ENCODE peak calls at places on chromosomes 2 and 18, in eight cellular contexts. One of them, this sample, is unnamed.

GRCh38 chr18:58402247-58402646 is 226.6 kb downstream of the ALPK2 start:
- DNase-seq in small intestine: peak; percentile 48
- DNase-seq in A549: peak; percentile 24
- DNase-seq in endothelial cell: no peak
- DNase-seq in dorsolateral prefrontal cortex: no peak
- DNase-seq in NCI-H1694: no peak
- DNase-seq in iPS-NIHi11: no peak
- DNase-seq in astrocyte of the spinal cord: peak; percentile 83
- DNase-seq in this sample: peak; percentile 51

GRCh38 chr2:72325592-72326422 is 178.1 kb upstream of the CYP26B1 start:
- DNase-seq in iPS-NIHi11: peak; percentile 40
- DNase-seq in small intestine: peak; percentile 53
- DNase-seq in astrocyte of the spinal cord: no peak
- DNase-seq in A549: peak; percentile 39
- DNase-seq in endothelial cell: peak; percentile 53
- DNase-seq in dorsolateral prefrontal cortex: no peak
- DNase-seq in NCI-H1694: peak; percentile 36
- DNase-seq in this sample: peak; percentile 11

GRCh38 chr2:185147361-185147760 is 549.0 kb downstream of the ZNF804A start:
- DNase-seq in astrocyte of the spinal cord: no peak
- DNase-seq in endothelial cell: no peak
- DNase-seq in small intestine: no peak
- DNase-seq in NCI-H1694: no peak
- DNase-seq in iPS-NIHi11: no peak
- DNase-seq in A549: no peak
- DNase-seq in dorsolateral prefrontal cortex: no peak
- DNase-seq in this sample: no peak

GRCh38 chr2:602571-603366 is 74.4 kb downstream of the TMEM18 start:
- DNase-seq in dorsolateral prefrontal cortex: no peak
- DNase-seq in small intestine: no peak
- DNase-seq in iPS-NIHi11: no peak
- DNase-seq in endothelial cell: no peak
- DNase-seq in astrocyte of the spinal cord: no peak
- DNase-seq in A549: peak; percentile 22
- DNase-seq in NCI-H1694: no peak
- DNase-seq in this sample: no peak

GRCh38 chr18:78526275-78526674 is 453.3 kb upstream of the SALL3 start:
- DNase-seq in small intestine: no peak
- DNase-seq in endothelial cell: no peak
- DNase-seq in NCI-H1694: no peak
- DNase-seq in astrocyte of the spinal cord: no peak
- DNase-seq in dorsolateral prefrontal cortex: no peak
- DNase-seq in A549: no peak
- DNase-seq in iPS-NIHi11: no peak
- DNase-seq in this sample: no peak

GRCh38 chr2:241066893-241067341 is 35.2 kb downstream of the MTERF4 start:
- DNase-seq in astrocyte of the spinal cord: no peak
- DNase-seq in dorsolateral prefrontal cortex: peak; percentile 34
- DNase-seq in NCI-H1694: no peak
- DNase-seq in endothelial cell: peak; percentile 62
- DNase-seq in A549: peak; percentile 23
- DNase-seq in small intestine: no peak
- DNase-seq in iPS-NIHi11: peak; percentile 88
- DNase-seq in this sample: peak; percentile 41

GRCh38 chr2:101063352-101063751 is 61.3 kb downstream of the RPL31 start:
- DNase-seq in A549: no peak
- DNase-seq in small intestine: no peak
- DNase-seq in astrocyte of the spinal cord: peak; percentile 56
- DNase-seq in dorsolateral prefrontal cortex: no peak
- DNase-seq in endothelial cell: no peak
- DNase-seq in NCI-H1694: no peak
- DNase-seq in iPS-NIHi11: no peak
- DNase-seq in this sample: peak; percentile 67

GRCh38 chr2:172635548-172635947 is 79.7 kb downstream of the PDK1 start:
- DNase-seq in A549: no peak
- DNase-seq in iPS-NIHi11: no peak
- DNase-seq in endothelial cell: no peak
- DNase-seq in NCI-H1694: no peak
- DNase-seq in dorsolateral prefrontal cortex: no peak
- DNase-seq in astrocyte of the spinal cord: no peak
- DNase-seq in small intestine: no peak
- DNase-seq in this sample: no peak

GRCh38 chr2:222671259-222672067 is at the start of gene MOGAT1:
- DNase-seq in small intestine: peak; percentile 35
- DNase-seq in endothelial cell: peak; percentile 43
- DNase-seq in dorsolateral prefrontal cortex: peak; percentile 66
- DNase-seq in A549: no peak
- DNase-seq in NCI-H1694: peak; percentile 5
- DNase-seq in astrocyte of the spinal cord: peak; percentile 20
- DNase-seq in iPS-NIHi11: peak; percentile 87
- DNase-seq in this sample: peak; percentile 60

GRCh38 chr2:150027164-150027563 is 439.6 kb upstream of the MMADHC start:
- DNase-seq in endothelial cell: no peak
- DNase-seq in astrocyte of the spinal cord: no peak
- DNase-seq in A549: no peak
- DNase-seq in small intestine: no peak
- DNase-seq in dorsolateral prefrontal cortex: no peak
- DNase-seq in NCI-H1694: no peak
- DNase-seq in iPS-NIHi11: no peak
- DNase-seq in this sample: no peak

GRCh38 chr2:159214325-159214865 is 72.1 kb downstream of the WDSUB1 start:
- DNase-seq in NCI-H1694: no peak
- DNase-seq in dorsolateral prefrontal cortex: no peak
- DNase-seq in A549: no peak
- DNase-seq in iPS-NIHi11: no peak
- DNase-seq in endothelial cell: no peak
- DNase-seq in astrocyte of the spinal cord: no peak
- DNase-seq in small intestine: no peak
- DNase-seq in this sample: no peak

GRCh38 chr2:184683923-184684322 is 85.6 kb downstream of the ZNF804A start:
- DNase-seq in small intestine: no peak
- DNase-seq in dorsolateral prefrontal cortex: no peak
- DNase-seq in endothelial cell: no peak
- DNase-seq in iPS-NIHi11: no peak
- DNase-seq in A549: no peak
- DNase-seq in astrocyte of the spinal cord: no peak
- DNase-seq in NCI-H1694: no peak
- DNase-seq in this sample: no peak

GRCh38 chr2:132703396-132703795 is 33.4 kb upstream of the LYPD1 start:
- DNase-seq in astrocyte of the spinal cord: peak; percentile 58
- DNase-seq in iPS-NIHi11: no peak
- DNase-seq in small intestine: no peak
- DNase-seq in endothelial cell: no peak
- DNase-seq in NCI-H1694: no peak
- DNase-seq in A549: no peak
- DNase-seq in dorsolateral prefrontal cortex: no peak
- DNase-seq in this sample: no peak

GRCh38 chr2:237122214-237122666 is 36.6 kb downstream of the COPS8 start:
- DNase-seq in iPS-NIHi11: peak; percentile 70
- DNase-seq in small intestine: peak; percentile 38
- DNase-seq in A549: peak; percentile 80
- DNase-seq in NCI-H1694: peak; percentile 32
- DNase-seq in endothelial cell: peak; percentile 78
- DNase-seq in astrocyte of the spinal cord: peak; percentile 79
- DNase-seq in dorsolateral prefrontal cortex: peak; percentile 57
- DNase-seq in this sample: peak; percentile 86

GRCh38 chr2:98508690-98509054 is 64.0 kb downstream of the INPP4A start:
- DNase-seq in endothelial cell: no peak
- DNase-seq in small intestine: peak; percentile 40
- DNase-seq in astrocyte of the spinal cord: peak; percentile 49
- DNase-seq in iPS-NIHi11: no peak
- DNase-seq in dorsolateral prefrontal cortex: no peak
- DNase-seq in A549: no peak
- DNase-seq in NCI-H1694: no peak
- DNase-seq in this sample: no peak

GRCh38 chr2:232843860-232844259 is 26.2 kb upstream of the SNORC start:
- DNase-seq in small intestine: no peak
- DNase-seq in endothelial cell: peak; percentile 29
- DNase-seq in dorsolateral prefrontal cortex: no peak
- DNase-seq in astrocyte of the spinal cord: no peak
- DNase-seq in A549: no peak
- DNase-seq in iPS-NIHi11: no peak
- DNase-seq in NCI-H1694: no peak
- DNase-seq in this sample: no peak

GRCh38 chr2:46363535-46364170 is 66.4 kb downstream of the EPAS1 start:
- DNase-seq in astrocyte of the spinal cord: peak; percentile 71
- DNase-seq in iPS-NIHi11: no peak
- DNase-seq in A549: no peak
- DNase-seq in endothelial cell: no peak
- DNase-seq in NCI-H1694: no peak
- DNase-seq in small intestine: peak; percentile 19
- DNase-seq in dorsolateral prefrontal cortex: no peak
- DNase-seq in this sample: peak; percentile 44

GRCh38 chr2:45886229-45886663 is 234.8 kb downstream of the PRKCE start:
- DNase-seq in iPS-NIHi11: no peak
- DNase-seq in small intestine: no peak
- DNase-seq in endothelial cell: no peak
- DNase-seq in A549: no peak
- DNase-seq in dorsolateral prefrontal cortex: no peak
- DNase-seq in astrocyte of the spinal cord: no peak
- DNase-seq in NCI-H1694: no peak
- DNase-seq in this sample: no peak

GRCh38 chr2:12717191-12717987 is 653 bp downstream of the TRIB2 start:
- DNase-seq in A549: peak; percentile 43
- DNase-seq in endothelial cell: peak; percentile 64
- DNase-seq in astrocyte of the spinal cord: peak; percentile 85
- DNase-seq in dorsolateral prefrontal cortex: peak; percentile 59
- DNase-seq in small intestine: peak; percentile 54
- DNase-seq in iPS-NIHi11: peak; percentile 54
- DNase-seq in NCI-H1694: peak; percentile 44
- DNase-seq in this sample: peak; percentile 60

GRCh38 chr2:172282944-172283343 is 144.4 kb upstream of the ITGA6 start:
- DNase-seq in astrocyte of the spinal cord: peak; percentile 91
- DNase-seq in dorsolateral prefrontal cortex: no peak
- DNase-seq in small intestine: no peak
- DNase-seq in iPS-NIHi11: no peak
- DNase-seq in A549: no peak
- DNase-seq in endothelial cell: no peak
- DNase-seq in NCI-H1694: no peak
- DNase-seq in this sample: peak; percentile 73

GRCh38 chr2:23435250-23436035 is 50.5 kb downstream of the KLHL29 start:
- DNase-seq in small intestine: no peak
- DNase-seq in iPS-NIHi11: no peak
- DNase-seq in dorsolateral prefrontal cortex: no peak
- DNase-seq in endothelial cell: no peak
- DNase-seq in NCI-H1694: no peak
- DNase-seq in A549: no peak
- DNase-seq in astrocyte of the spinal cord: no peak
- DNase-seq in this sample: no peak

GRCh38 chr2:1237785-1238184 is 175.5 kb upstream of the TPO start:
- DNase-seq in astrocyte of the spinal cord: no peak
- DNase-seq in A549: no peak
- DNase-seq in NCI-H1694: no peak
- DNase-seq in dorsolateral prefrontal cortex: no peak
- DNase-seq in endothelial cell: no peak
- DNase-seq in small intestine: no peak
- DNase-seq in iPS-NIHi11: no peak
- DNase-seq in this sample: no peak

GRCh38 chr2:15588329-15588919 is 3.2 kb upstream of the DDX1 start:
- DNase-seq in NCI-H1694: peak; percentile 79
- DNase-seq in A549: peak; percentile 71
- DNase-seq in small intestine: peak; percentile 57
- DNase-seq in iPS-NIHi11: peak; percentile 51
- DNase-seq in astrocyte of the spinal cord: peak; percentile 61
- DNase-seq in dorsolateral prefrontal cortex: peak; percentile 58
- DNase-seq in endothelial cell: peak; percentile 80
- DNase-seq in this sample: peak; percentile 60

GRCh38 chr2:1504311-1504750 is 91.1 kb downstream of the TPO start:
- DNase-seq in dorsolateral prefrontal cortex: peak; percentile 30
- DNase-seq in A549: no peak
- DNase-seq in iPS-NIHi11: no peak
- DNase-seq in small intestine: no peak
- DNase-seq in endothelial cell: no peak
- DNase-seq in astrocyte of the spinal cord: no peak
- DNase-seq in NCI-H1694: no peak
- DNase-seq in this sample: no peak

GRCh38 chr18:49854681-49855080 is 41.3 kb upstream of the ACAA2 start:
- DNase-seq in small intestine: no peak
- DNase-seq in NCI-H1694: no peak
- DNase-seq in endothelial cell: no peak
- DNase-seq in A549: no peak
- DNase-seq in iPS-NIHi11: no peak
- DNase-seq in dorsolateral prefrontal cortex: no peak
- DNase-seq in astrocyte of the spinal cord: no peak
- DNase-seq in this sample: no peak

GRCh38 chr18:9835796-9836195 is 50.0 kb upstream of the TXNDC2 start:
- DNase-seq in iPS-NIHi11: no peak
- DNase-seq in A549: no peak
- DNase-seq in small intestine: no peak
- DNase-seq in dorsolateral prefrontal cortex: no peak
- DNase-seq in endothelial cell: no peak
- DNase-seq in astrocyte of the spinal cord: peak; percentile 64
- DNase-seq in NCI-H1694: no peak
- DNase-seq in this sample: no peak

GRCh38 chr2:23757686-23758433 is 169.1 kb downstream of the ATAD2B start:
- DNase-seq in iPS-NIHi11: no peak
- DNase-seq in A549: peak; percentile 70
- DNase-seq in small intestine: peak; percentile 88
- DNase-seq in dorsolateral prefrontal cortex: no peak
- DNase-seq in NCI-H1694: no peak
- DNase-seq in endothelial cell: no peak
- DNase-seq in astrocyte of the spinal cord: peak; percentile 84
- DNase-seq in this sample: peak; percentile 57

GRCh38 chr2:3517948-3518495 is 1.3 kb downstream of the ADI1 start:
- DNase-seq in A549: no peak
- DNase-seq in dorsolateral prefrontal cortex: no peak
- DNase-seq in small intestine: no peak
- DNase-seq in astrocyte of the spinal cord: no peak
- DNase-seq in NCI-H1694: no peak
- DNase-seq in iPS-NIHi11: no peak
- DNase-seq in endothelial cell: no peak
- DNase-seq in this sample: no peak

GRCh38 chr2:184597571-184597980 is 753 bp upstream of the ZNF804A start:
- DNase-seq in A549: no peak
- DNase-seq in NCI-H1694: no peak
- DNase-seq in small intestine: peak; percentile 36
- DNase-seq in dorsolateral prefrontal cortex: peak; percentile 46
- DNase-seq in endothelial cell: peak; percentile 21
- DNase-seq in astrocyte of the spinal cord: peak; percentile 69
- DNase-seq in iPS-NIHi11: peak; percentile 19
- DNase-seq in this sample: peak; percentile 47

GRCh38 chr2:28633739-28634138 is 117.9 kb upstream of the PPP1CB start:
- DNase-seq in A549: peak; percentile 68
- DNase-seq in endothelial cell: no peak
- DNase-seq in small intestine: no peak
- DNase-seq in dorsolateral prefrontal cortex: no peak
- DNase-seq in astrocyte of the spinal cord: peak; percentile 95
- DNase-seq in NCI-H1694: no peak
- DNase-seq in iPS-NIHi11: no peak
- DNase-seq in this sample: peak; percentile 73

GRCh38 chr2:8628179-8628869 is 53.5 kb upstream of the ID2 start:
- DNase-seq in endothelial cell: no peak
- DNase-seq in small intestine: peak; percentile 42
- DNase-seq in iPS-NIHi11: peak; percentile 51
- DNase-seq in astrocyte of the spinal cord: no peak
- DNase-seq in A549: peak; percentile 75
- DNase-seq in dorsolateral prefrontal cortex: no peak
- DNase-seq in NCI-H1694: no peak
- DNase-seq in this sample: no peak

GRCh38 chr2:147382322-147382948 is 462.4 kb upstream of the ACVR2A start:
- DNase-seq in A549: no peak
- DNase-seq in endothelial cell: no peak
- DNase-seq in NCI-H1694: peak; percentile 73
- DNase-seq in astrocyte of the spinal cord: no peak
- DNase-seq in small intestine: peak; percentile 60
- DNase-seq in iPS-NIHi11: no peak
- DNase-seq in dorsolateral prefrontal cortex: no peak
- DNase-seq in this sample: no peak

GRCh38 chr18:50115095-50115494 is 79.9 kb downstream of the MYO5B start:
- DNase-seq in A549: no peak
- DNase-seq in iPS-NIHi11: no peak
- DNase-seq in endothelial cell: no peak
- DNase-seq in NCI-H1694: no peak
- DNase-seq in small intestine: no peak
- DNase-seq in dorsolateral prefrontal cortex: no peak
- DNase-seq in astrocyte of the spinal cord: no peak
- DNase-seq in this sample: no peak

GRCh38 chr2:27977623-27978312 is 87.2 kb downstream of the BABAM2 start:
- DNase-seq in endothelial cell: no peak
- DNase-seq in NCI-H1694: no peak
- DNase-seq in A549: peak; percentile 91
- DNase-seq in dorsolateral prefrontal cortex: no peak
- DNase-seq in small intestine: no peak
- DNase-seq in astrocyte of the spinal cord: peak; percentile 94
- DNase-seq in iPS-NIHi11: no peak
- DNase-seq in this sample: peak; percentile 40

This sample was measured in AG20443.